ENCODE peak calls at places on chromosomes 6 and 20, in six cellular contexts. M is astrocyte; W is upper lobe of right lung; N is NT2/D1; P is neural progenitor cell; H is CD4-positive, CD25-positive, alpha-beta regulatory T cell. K is an unnamed sample.
A peak's percentile ranks its signal among the peaks of the same experiment; 100 is the strongest.

GRCh38 chr6:121867095-121867494 is 431.6 kb downstream of the GJA1 start:
- DNase-seq in M (no peak), H (no peak), W (no peak), P (no peak), N (no peak), K (no peak)

GRCh38 chr6:134683783-134684765 is 265.8 kb downstream of the ALDH8A1 start:
- DNase-seq in W (no peak), N (no peak), H (no peak), P (no peak), M (peak; percentile 48), K (no peak)

GRCh38 chr20:35146299-35146921 is 726 bp downstream of the EDEM2 start:
- DNase-seq in N (peak; percentile 20), M (no peak), H (no peak), P (peak; percentile 65), W (peak; percentile 69), K (peak; percentile 54)

GRCh38 chr6:109010703-109011102 is 83.9 kb downstream of the SESN1 start:
- DNase-seq in H (no peak), W (no peak), M (no peak), N (no peak), P (no peak), K (no peak)

GRCh38 chr6:139567095-139567494 is 192.6 kb upstream of the CITED2 start:
- DNase-seq in W (no peak), H (no peak), M (no peak), P (no peak), N (no peak), K (no peak)

GRCh38 chr6:24648276-24648675 is 2.3 kb upstream of the KIAA0319 start:
- DNase-seq in W (no peak), H (no peak), P (no peak), N (no peak), M (no peak), K (no peak)

GRCh38 chr6:117655380-117655779 is 19.9 kb upstream of the NUS1 start:
- DNase-seq in W (no peak), P (no peak), M (no peak), H (no peak), N (no peak), K (no peak)

GRCh38 chr6:24887520-24887919 is 48.2 kb downstream of the RIPOR2 start:
- DNase-seq in W (no peak), M (no peak), H (no peak), P (no peak), N (no peak), K (no peak)

GRCh38 chr6:140281236-140281635 is 906.8 kb upstream of the CITED2 start:
- DNase-seq in P (no peak), N (no peak), W (no peak), H (no peak), M (peak; percentile 37), K (no peak)

GRCh38 chr20:20463933-20464374 is 96.0 kb downstream of the INSM1 start:
- DNase-seq in N (peak; percentile 76), W (no peak), P (peak; percentile 92), M (peak; percentile 68), H (no peak), K (no peak)

GRCh38 chr6:169503556-169503955 is 198.3 kb downstream of the WDR27 start:
- DNase-seq in N (no peak), W (no peak), P (no peak), H (no peak), M (peak; percentile 73), K (no peak)

GRCh38 chr20:58890454-58891075 is 38.0 kb downstream of the GNAS start:
- DNase-seq in P (peak; percentile 86), W (peak; percentile 90), M (peak; percentile 69), N (no peak), H (peak; percentile 69), K (peak; percentile 83)

GRCh38 chr6:52994789-52995078 is 350 bp downstream of the GSTA4 start:
- DNase-seq in W (peak; percentile 77), P (no peak), M (no peak), N (no peak), H (no peak), K (peak; percentile 57)

GRCh38 chr6:12602951-12603710 is 113.4 kb upstream of the PHACTR1 start:
- DNase-seq in N (no peak), M (peak; percentile 57), W (no peak), P (peak; percentile 63), H (no peak), K (no peak)

GRCh38 chr6:11354019-11354418 is 121.6 kb upstream of the NEDD9 start:
- DNase-seq in P (no peak), N (no peak), H (peak; percentile 20), W (no peak), M (peak; percentile 83), K (no peak)

GRCh38 chr6:71419954-71420692 is 131.5 kb downstream of the OGFRL1 start:
- DNase-seq in P (peak; percentile 85), W (peak; percentile 82), H (no peak), M (no peak), N (peak; percentile 11), K (peak; percentile 70)

GRCh38 chr6:41209547-41209951 is 8.6 kb upstream of the TREML2 start:
- DNase-seq in N (no peak), W (no peak), P (no peak), M (no peak), H (no peak), K (no peak)

GRCh38 chr20:7855545-7855944 is 84.7 kb downstream of the HAO1 start:
- DNase-seq in N (no peak), P (no peak), M (no peak), W (no peak), H (no peak), K (no peak)

GRCh38 chr6:37483917-37484785 is 15.5 kb downstream of the CCDC167 start:
- DNase-seq in N (no peak), W (peak; percentile 78), H (peak; percentile 78), P (peak; percentile 83), M (no peak), K (peak; percentile 63)

GRCh38 chr6:98041921-98042320 is 758.9 kb upstream of the MMS22L start:
- DNase-seq in N (no peak), M (peak; percentile 19), W (no peak), P (peak; percentile 85), H (no peak), K (no peak)
- H3K4me1 ChIP-seq in N (no peaks in the 10 kb centered on the region), M (no peaks in the 10 kb centered on the region), W (no peaks in the 10 kb centered on the region), P (peaks cover 93% of the 10 kb centered on the region), H (no peaks in the 10 kb centered on the region), K (no peaks in the 10 kb centered on the region)

GRCh38 chr20:14698125-14698524 is 360.7 kb upstream of the FLRT3 start:
- DNase-seq in P (no peak), H (no peak), N (no peak), M (no peak), W (no peak), K (no peak)

GRCh38 chr20:14698605-14699373 is 361.4 kb upstream of the FLRT3 start:
- DNase-seq in H (no peak), M (no peak), N (no peak), W (no peak), P (no peak), K (no peak)

GRCh38 chr20:14691994-14692393 is 354.6 kb upstream of the FLRT3 start:
- DNase-seq in P (no peak), W (no peak), M (no peak), H (no peak), N (no peak), K (no peak)

GRCh38 chr20:14700641-14700965 is 363.2 kb upstream of the FLRT3 start:
- DNase-seq in N (no peak), W (no peak), H (no peak), M (peak; percentile 0), P (no peak), K (no peak)

DNA sequence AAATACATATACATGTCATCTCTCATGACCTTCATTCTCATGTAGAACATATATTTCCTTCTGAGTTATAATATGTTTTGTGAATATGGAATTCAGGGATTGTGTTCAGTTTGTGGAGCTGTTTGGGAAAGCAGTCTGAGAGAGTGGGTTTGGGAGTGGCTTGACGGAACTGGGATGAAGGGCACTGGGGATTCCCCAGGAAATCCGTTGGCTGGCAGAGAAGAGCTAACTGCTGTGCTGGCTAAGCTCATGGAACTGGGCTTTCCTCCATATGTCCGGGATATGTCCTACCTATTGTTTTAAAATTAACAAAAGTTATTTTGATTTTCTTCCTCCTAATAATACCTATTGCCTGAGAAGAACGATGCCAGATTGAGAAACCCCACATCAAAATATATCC is 359.5 kb upstream of the FLRT3 start:
- DNase-seq in P (no peak), W (no peak), N (no peak), M (no peak), H (no peak), K (no peak)
- H3K4me1 ChIP-seq in P (peaks cover 4% of the 10 kb centered on the region), W (no peaks in the 10 kb centered on the region), N (no peaks in the 10 kb centered on the region), M (no peaks in the 10 kb centered on the region), H (no peaks in the 10 kb centered on the region), K (no peaks in the 10 kb centered on the region)

DNA sequence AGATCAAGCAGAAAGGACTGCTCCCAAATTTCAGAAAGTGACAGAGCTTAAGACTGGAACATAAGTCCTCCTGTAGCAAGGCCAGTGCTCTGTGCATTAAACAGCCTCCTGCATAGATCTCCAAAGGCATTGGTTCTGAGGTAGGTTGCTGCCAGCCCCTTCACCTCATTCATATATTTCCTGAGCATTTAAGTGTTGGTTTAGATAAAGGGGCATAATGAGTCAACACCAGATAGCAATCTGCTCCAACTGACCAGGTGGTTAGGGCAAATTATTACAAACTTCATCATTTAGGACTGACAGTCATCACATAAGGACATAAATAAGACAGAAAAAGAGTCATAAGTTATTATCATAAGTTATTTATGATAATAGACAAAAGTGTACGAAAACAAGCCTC is 10.7 kb downstream of the PTPRK start:
- DNase-seq in P (no peak), W (no peak), N (no peak), H (no peak), M (no peak), K (no peak)
- H3K4me1 ChIP-seq in P (peaks cover 5% of the 10 kb centered on the region), W (peaks cover 32% of the 10 kb centered on the region), N (no peaks in the 10 kb centered on the region), H (no peaks in the 10 kb centered on the region), M (peaks cover 37% of the 10 kb centered on the region), K (peaks cover 37% of the 10 kb centered on the region)

GRCh38 chr20:31721408-31722332 is 998 bp downstream of the BCL2L1 start:
- DNase-seq in M (no peak), W (peak; percentile 67), N (no peak), P (no peak), H (no peak), K (peak; percentile 53)

GRCh38 chr20:31717478-31717946 is 5.2 kb downstream of the BCL2L1 start:
- DNase-seq in H (peak; percentile 12), M (no peak), N (no peak), W (no peak), P (no peak), K (no peak)

GRCh38 chr20:31718952-31719643 is 3.6 kb downstream of the BCL2L1 start:
- DNase-seq in M (no peak), H (no peak), P (no peak), W (no peak), N (no peak), K (no peak)

GRCh38 chr20:31720486-31721407 is 1.9 kb downstream of the BCL2L1 start:
- DNase-seq in P (no peak), M (no peak), W (no peak), N (no peak), H (peak; percentile 18), K (no peak)

GRCh38 chr20:31719644-31720485 is 2.8 kb downstream of the BCL2L1 start:
- DNase-seq in N (no peak), P (peak; percentile 53), M (peak; percentile 49), W (no peak), H (no peak), K (no peak)
- H3K4me1 ChIP-seq in N (peaks cover 15% of the 10 kb centered on the region), P (peaks cover 41% of the 10 kb centered on the region), M (peaks cover 56% of the 10 kb centered on the region), W (peaks cover 55% of the 10 kb centered on the region), H (peaks cover 77% of the 10 kb centered on the region), K (peaks cover 60% of the 10 kb centered on the region)